ENCODE peak calls at places on chromosomes 4 and X, in ten cellular contexts. M is astrocyte of the spinal cord, I is cardiac muscle cell, X is fibroblast of villous mesenchyme, R is BJ, V is neuronal stem cell, E is ovary, C is psoas muscle, N is fibroblast of lung, P is dorsolateral prefrontal cortex. B is an unnamed sample.

GRCh38 chrX:74325130-74326059 is 21.4 kb downstream of the ZCCHC13 start:
- DNase-seq in M (no peak), I (no peak), X (no peak), R (no peak), V (no peak), E (no peak), C (no peak), N (no peak), P (no peak), B (no peak)

GRCh38 chrX:104565791-104566687 is at the start of gene IL1RAPL2:
- DNase-seq in M (peak), I (peak), X (peak), R (no peak), V (peak), E (no peak), C (peak), N (peak), P (peak), B (peak)

GRCh38 chrX:8815460-8816065 is 14.4 kb upstream of the FAM9A start:
- DNase-seq in M (peak), I (peak), X (peak), R (no peak), V (peak), E (no peak), C (no peak), N (peak), P (no peak), B (peak)

GRCh38 chr4:123587983-123588494 is 191.4 kb downstream of the SPRY1 start:
- DNase-seq in M (peak), I (no peak), X (peak), R (peak), V (no peak), E (no peak), C (peak), N (peak), P (no peak), B (no peak)

GRCh38 chrX:136711147-136711546 is 63.2 kb downstream of the CD40LG start:
- DNase-seq in M (peak), I (peak), X (peak), R (no peak), V (no peak), E (peak), C (peak), N (no peak), P (no peak), B (peak)

GRCh38 chr4:10521386-10521785 is 64.2 kb upstream of the ZNF518B start:
- DNase-seq in M (no peak), I (no peak), X (no peak), R (no peak), V (no peak), E (no peak), C (no peak), N (no peak), P (no peak), B (no peak)

GRCh38 chrX:120207009-120207610 is 43.5 kb upstream of the ZBTB33 start:
- DNase-seq in M (no peak), I (no peak), X (no peak), R (no peak), V (no peak), E (no peak), C (no peak), N (no peak), P (no peak), B (no peak)

GRCh38 chrX:78886550-78886949 is 58.6 kb upstream of the P2RY10 start:
- DNase-seq in M (peak), I (peak), X (peak), R (no peak), V (peak), E (no peak), C (no peak), N (no peak), P (no peak), B (peak)

GRCh38 chrX:22399793-22400192 is 127.1 kb downstream of the CBLL2 start:
- DNase-seq in M (peak), I (no peak), X (no peak), R (no peak), V (no peak), E (no peak), C (no peak), N (peak), P (no peak), B (no peak)

GRCh38 chr4:90099795-90100194 is 27.4 kb upstream of the CCSER1 start:
- DNase-seq in M (peak), I (no peak), X (no peak), R (no peak), V (no peak), E (no peak), C (no peak), N (peak), P (no peak), B (no peak)

GRCh38 chrX:10109695-10110094 is 47.1 kb upstream of the CLCN4 start:
- DNase-seq in M (no peak), I (no peak), X (no peak), R (no peak), V (no peak), E (peak), C (no peak), N (no peak), P (peak), B (no peak)

GRCh38 chr4:110516106-110516922 is 40.4 kb downstream of the ENPEP start:
- DNase-seq in M (peak), I (peak), X (peak), R (no peak), V (peak), E (peak), C (peak), N (peak), P (peak), B (peak)

GRCh38 chrX:120380699-120381098 is 18.8 kb downstream of the ATP1B4 start:
- DNase-seq in M (peak), I (no peak), X (peak), R (no peak), V (no peak), E (no peak), C (no peak), N (no peak), P (no peak), B (peak)

GRCh38 chr4:20859097-20859781 is 159.0 kb downstream of the PACRGL start:
- DNase-seq in M (no peak), I (no peak), X (no peak), R (no peak), V (no peak), E (no peak), C (no peak), N (no peak), P (no peak), B (no peak)

GRCh38 chr4:3418029-3418762 is 23.6 kb upstream of the HGFAC start:
- DNase-seq in M (no peak), I (no peak), X (no peak), R (no peak), V (no peak), E (peak), C (peak), N (no peak), P (peak), B (no peak)

GRCh38 chr4:152107736-152108500 is 347.1 kb upstream of the GATB start:
- DNase-seq in M (no peak), I (no peak), X (no peak), R (no peak), V (no peak), E (no peak), C (no peak), N (no peak), P (no peak), B (no peak)

GRCh38 chrX:103329991-103330390 is at the start of gene TCEAL7:
- DNase-seq in M (peak), I (no peak), X (peak), R (no peak), V (no peak), E (peak), C (peak), N (peak), P (peak), B (no peak)

GRCh38 chr4:113131621-113132020 is 82.2 kb downstream of the ANK2 start:
- DNase-seq in M (no peak), I (no peak), X (no peak), R (no peak), V (no peak), E (no peak), C (no peak), N (no peak), P (no peak), B (no peak)

GRCh38 chrX:150989420-150989819 is 6.3 kb downstream of the HMGB3 start:
- DNase-seq in M (no peak), I (no peak), X (no peak), R (no peak), V (no peak), E (no peak), C (no peak), N (no peak), P (no peak), B (no peak)

GRCh38 chrX:25427873-25428555 is 412.2 kb upstream of the ARX start:
- DNase-seq in M (no peak), I (no peak), X (no peak), R (no peak), V (no peak), E (no peak), C (no peak), N (no peak), P (no peak), B (no peak)

GRCh38 chrX:39453847-39454645 is 643.7 kb downstream of the BCOR start:
- DNase-seq in M (no peak), I (no peak), X (no peak), R (no peak), V (no peak), E (no peak), C (no peak), N (no peak), P (no peak), B (no peak)

GRCh38 chr4:70556856-70557255 is 35.2 kb upstream of the AMBN start:
- DNase-seq in M (no peak), I (no peak), X (peak), R (no peak), V (no peak), E (no peak), C (no peak), N (peak), P (no peak), B (no peak)

GRCh38 chr4:1250527-1250812 is 1.5 kb upstream of the CTBP1 start:
- DNase-seq in M (no peak), I (no peak), X (no peak), R (no peak), V (no peak), E (no peak), C (no peak), N (no peak), P (no peak), B (no peak)

GRCh38 chr4:41844327-41844726 is 90.9 kb upstream of the TMEM33 start:
- DNase-seq in M (no peak), I (no peak), X (no peak), R (no peak), V (no peak), E (no peak), C (no peak), N (no peak), P (no peak), B (no peak)

GRCh38 chr4:122652379-122652778 is 31.5 kb upstream of the IL21 start:
- DNase-seq in M (peak), I (peak), X (peak), R (no peak), V (no peak), E (no peak), C (no peak), N (peak), P (no peak), B (peak)

GRCh38 chr4:6956434-6957147 is 47.0 kb downstream of the TBC1D14 start:
- DNase-seq in M (no peak), I (no peak), X (no peak), R (no peak), V (no peak), E (peak), C (peak), N (no peak), P (no peak), B (no peak)

GRCh38 chr4:6956087-6956433 is 46.4 kb downstream of the TBC1D14 start:
- DNase-seq in M (no peak), I (no peak), X (no peak), R (no peak), V (no peak), E (peak), C (no peak), N (no peak), P (no peak), B (no peak)

GRCh38 chr4:6955261-6955911 is 45.8 kb downstream of the TBC1D14 start:
- DNase-seq in M (no peak), I (no peak), X (no peak), R (no peak), V (no peak), E (peak), C (peak), N (no peak), P (no peak), B (no peak)

GRCh38 chr4:6951880-6952381 is 42.3 kb downstream of the TBC1D14 start:
- DNase-seq in M (no peak), I (no peak), X (no peak), R (no peak), V (no peak), E (peak), C (peak), N (no peak), P (no peak), B (no peak)

DNA sequence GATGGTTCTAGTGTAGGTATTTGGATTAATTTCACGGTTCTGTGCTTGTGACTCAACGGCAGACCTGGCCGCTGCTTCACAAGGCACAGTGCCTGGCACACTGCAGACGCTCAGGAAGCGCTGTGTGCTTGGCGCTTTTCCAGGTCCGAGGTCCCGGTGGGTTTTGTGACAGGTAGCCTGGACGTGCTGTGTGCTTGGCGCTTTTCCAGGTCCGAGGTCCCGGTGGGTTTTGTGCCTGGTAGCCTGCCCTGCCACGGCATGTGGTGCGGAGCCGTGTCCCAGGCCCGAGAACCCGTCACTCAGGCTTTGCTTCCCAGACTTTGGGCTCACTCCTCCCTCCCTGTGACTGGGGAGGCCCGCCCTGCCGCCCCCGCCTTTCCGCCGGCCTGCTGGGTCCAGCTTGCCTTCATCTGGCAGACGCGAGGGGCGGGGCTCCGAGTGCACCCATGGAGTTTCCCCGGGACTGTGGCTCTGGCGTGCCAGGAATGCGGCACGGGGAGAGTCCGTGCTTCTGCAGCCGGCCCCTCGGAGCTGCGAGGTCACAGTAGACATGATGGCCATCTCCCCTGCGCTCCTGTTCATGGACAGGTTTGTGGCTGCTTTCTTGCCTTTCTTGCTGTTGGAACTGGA is 44.2 kb downstream of the TBC1D14 start:
- DNase-seq in M (peak), I (peak), X (peak), R (peak), V (no peak), E (peak), C (peak), N (peak), P (peak), B (no peak)
- H3K4me3 ChIP-seq in M (no peak), I (no peak), X (peak), R (peak), V (no peak), E (peak), C (peak), N (no peak), P (peak), B (no peak)

DNA sequence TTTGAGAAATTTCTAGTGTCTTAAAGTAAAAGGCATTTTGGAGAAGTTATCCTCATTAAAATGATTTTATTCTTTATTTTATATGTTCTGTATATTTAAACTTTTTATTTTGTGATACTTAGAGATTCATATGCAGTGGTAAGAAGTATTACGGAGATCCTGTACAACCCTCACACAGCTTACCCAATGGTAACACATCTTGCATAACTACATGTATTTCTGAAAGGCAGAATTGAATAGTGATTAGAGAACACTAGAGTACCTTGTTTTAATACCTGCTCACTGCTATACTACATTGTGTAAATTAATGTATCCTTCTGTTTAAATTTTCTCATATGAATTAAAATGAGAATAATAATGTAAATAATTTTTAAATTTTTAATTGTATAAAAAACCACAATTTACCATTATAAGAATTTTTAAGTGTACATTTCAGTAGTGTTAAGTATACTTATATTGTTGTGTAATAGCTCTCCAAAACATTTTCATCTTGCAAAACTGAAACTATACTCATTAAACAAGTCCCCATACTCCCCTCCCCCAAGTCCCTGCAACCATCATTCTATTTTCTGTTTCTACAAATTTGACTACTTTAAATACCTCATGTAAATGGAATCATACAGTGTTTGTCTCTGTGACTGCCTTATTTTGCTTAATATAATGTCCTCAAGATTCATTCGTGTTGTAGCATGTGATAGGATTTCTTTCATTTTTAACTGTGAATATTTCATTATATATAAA is 45.4 kb downstream of the INTS12 start:
- DNase-seq in M (no peak), I (no peak), X (no peak), R (no peak), V (no peak), E (no peak), C (no peak), N (no peak), P (no peak), B (peak)
- H3K4me3 ChIP-seq in M (no peak), I (no peak), X (no peak), R (no peak), V (no peak), E (no peak), C (no peak), N (no peak), P (no peak), B (peak)

GRCh38 chrX:129797251-129797906 is 17.6 kb downstream of the SASH3 start:
- DNase-seq in M (no peak), I (no peak), X (no peak), R (no peak), V (no peak), E (no peak), C (no peak), N (no peak), P (no peak), B (no peak)

GRCh38 chrX:129795584-129795983 is 15.8 kb downstream of the SASH3 start:
- DNase-seq in M (no peak), I (no peak), X (no peak), R (no peak), V (no peak), E (no peak), C (no peak), N (no peak), P (no peak), B (no peak)

GRCh38 chrX:129798888-129799287 is 19.1 kb downstream of the SASH3 start:
- DNase-seq in M (no peak), I (no peak), X (no peak), R (no peak), V (no peak), E (no peak), C (no peak), N (no peak), P (no peak), B (no peak)

GRCh38 chrX:129793604-129794191 is 13.9 kb downstream of the SASH3 start:
- DNase-seq in M (no peak), I (no peak), X (no peak), R (no peak), V (no peak), E (no peak), C (no peak), N (no peak), P (no peak), B (no peak)

DNA sequence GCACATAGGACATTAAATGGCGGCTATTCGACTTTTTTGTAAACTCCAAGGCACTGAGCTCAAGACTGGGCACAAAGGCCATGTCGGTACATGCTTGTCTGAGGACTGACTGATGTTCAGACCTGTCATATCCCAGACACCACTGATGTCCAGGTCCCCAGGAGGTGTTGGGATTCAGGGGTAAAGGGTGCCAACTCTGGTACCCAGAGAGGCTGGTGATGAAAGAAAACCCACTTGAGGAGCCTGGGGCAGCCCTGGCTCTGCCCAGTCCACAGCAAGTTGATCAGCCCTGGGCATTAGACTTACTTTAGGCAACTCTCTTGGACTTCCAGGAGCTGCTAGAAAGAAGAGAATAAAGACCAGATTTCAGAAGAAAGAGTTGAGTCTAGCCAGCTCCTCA is 18.7 kb downstream of the SASH3 start:
- DNase-seq in M (no peak), I (no peak), X (no peak), R (no peak), V (no peak), E (no peak), C (no peak), N (no peak), P (no peak), B (no peak)
- H3K4me3 ChIP-seq in M (no peak), I (no peak), X (no peak), R (no peak), V (no peak), E (no peak), C (no peak), N (no peak), P (no peak), B (no peak)

DNA sequence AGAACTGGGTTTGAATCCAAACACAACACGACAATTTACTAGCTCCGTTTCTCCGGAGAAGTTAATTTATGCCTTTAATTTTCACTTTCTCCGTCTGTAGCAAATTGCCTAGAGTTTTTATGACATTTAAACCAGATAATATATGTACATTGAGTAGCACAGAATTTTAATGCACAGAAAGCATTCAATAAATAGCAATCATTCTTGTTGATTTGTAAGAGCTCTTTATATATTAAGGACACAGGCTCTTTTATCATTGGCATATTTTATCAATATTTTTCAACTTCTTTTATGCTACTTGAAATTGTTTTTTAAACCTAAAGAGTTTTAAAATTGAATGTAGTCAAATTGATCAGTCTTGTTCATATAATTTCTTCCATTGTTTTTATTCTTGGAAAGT is 99.6 kb upstream of the PPP2R3B start:
- DNase-seq in M (no peak), I (no peak), X (no peak), R (no peak), V (no peak), E (no peak), C (no peak), N (no peak), P (no peak), B (no peak)
- H3K4me3 ChIP-seq in M (no peak), I (no peak), X (no peak), R (no peak), V (no peak), E (no peak), C (no peak), N (no peak), P (no peak), B (no peak)

DNA sequence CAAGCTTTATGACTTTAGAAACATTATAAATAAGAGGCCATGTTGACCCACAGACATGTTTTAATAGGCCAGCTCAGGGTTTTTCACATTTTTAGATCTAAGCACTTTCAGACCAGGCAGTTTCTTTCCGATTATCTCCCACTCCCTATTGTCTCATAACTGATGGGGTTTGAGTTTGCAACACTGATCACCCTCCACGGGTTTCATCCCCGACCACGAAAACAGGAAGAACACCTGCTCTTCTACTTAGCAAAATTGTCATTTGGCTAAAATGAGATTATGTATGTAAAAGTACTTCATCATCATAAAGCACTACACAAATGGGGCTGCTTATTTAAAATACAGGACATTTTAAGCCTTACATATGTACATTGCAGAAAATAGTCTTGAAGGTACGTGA is 407.9 kb downstream of the HNRNPD start:
- DNase-seq in M (no peak), I (no peak), X (no peak), R (no peak), V (no peak), E (no peak), C (no peak), N (no peak), P (no peak), B (peak)
- H3K4me3 ChIP-seq in M (no peak), I (no peak), X (no peak), R (no peak), V (no peak), E (no peak), C (no peak), N (no peak), P (no peak), B (peak)

B was measured in MM.1S.